ENCODE peak calls at places on chromosomes 6 and 20, in five cellular contexts. R, H, C, A and X are unnamed samples.
A peak's percentile ranks its signal among the peaks of the same experiment; 100 is the strongest.

GRCh38 chr6:41644297-41644879 is 6.1 kb downstream of the MDFI start:
- DNase-seq in R (no peak), C (no peak), H (no peak), A (no peak), X (no peak)

GRCh38 chr6:37155394-37156312 is 14.3 kb upstream of the PIM1 start:
- DNase-seq in C (no peak), A (no peak), R (peak; percentile 86), H (no peak), X (no peak)

GRCh38 chr20:47438464-47439381 is 63.0 kb upstream of the NCOA3 start:
- DNase-seq in H (no peak), A (no peak), R (peak; percentile 87), C (no peak), X (peak; percentile 67)

GRCh38 chr6:109491207-109491938 is 8.4 kb upstream of the ZBTB24 start:
- DNase-seq in A (peak; percentile 32), H (peak; percentile 68), R (no peak), C (no peak), X (no peak)

GRCh38 chr6:9380568-9380967 is 945.2 kb upstream of the SLC35B3 start:
- DNase-seq in R (no peak), H (no peak), A (no peak), C (no peak), X (no peak)

GRCh38 chr6:4491501-4492260 is 284.5 kb upstream of the CDYL start:
- DNase-seq in C (no peak), R (no peak), A (no peak), H (no peak), X (no peak)

GRCh38 chr20:21234816-21235215 is 68.3 kb upstream of the XRN2 start:
- DNase-seq in H (no peak), C (no peak), A (no peak), R (no peak), X (no peak)

GRCh38 chr20:61185841-61186601 is 66.0 kb upstream of the CDH4 start:
- DNase-seq in C (peak; percentile 19), H (no peak), R (no peak), A (no peak), X (no peak)

GRCh38 chr20:59123677-59124060 is 40.0 kb upstream of the ZNF831 start:
- DNase-seq in C (no peak), R (no peak), H (no peak), A (no peak), X (no peak)

GRCh38 chr6:133977983-133978895 is 25.2 kb downstream of the TBPL1 start:
- DNase-seq in A (no peak), C (peak; percentile 38), H (no peak), R (no peak), X (no peak)

GRCh38 chr6:52877786-52878185 is 31.7 kb downstream of the GSTA3 start:
- DNase-seq in A (no peak), H (no peak), R (no peak), C (no peak), X (no peak)

GRCh38 chr6:157049126-157049525 is 271.9 kb downstream of the ARID1B start:
- DNase-seq in A (no peak), R (no peak), H (no peak), C (no peak), X (no peak)

GRCh38 chr6:64589961-64590360 is 954.4 kb downstream of the PHF3 start:
- DNase-seq in A (no peak), C (no peak), H (no peak), R (no peak), X (no peak)

GRCh38 chr20:46690219-46691111 is 1.2 kb upstream of the TP53RK start:
- DNase-seq in C (no peak), R (no peak), H (no peak), A (no peak), X (no peak)

GRCh38 chr6:160254467-160255312 is 3.9 kb downstream of the SLC22A2 start:
- DNase-seq in C (peak; percentile 52), R (no peak), A (no peak), H (no peak), X (peak; percentile 69)

GRCh38 chr6:116561377-116562018 is 7.9 kb downstream of the CALHM4 start:
- DNase-seq in C (peak; percentile 80), A (peak; percentile 72), R (no peak), H (peak; percentile 75), X (peak; percentile 65)

GRCh38 chr6:20092071-20092566 is 120.2 kb downstream of the MBOAT1 start:
- DNase-seq in R (peak; percentile 2), A (peak; percentile 58), C (peak; percentile 10), H (peak; percentile 9), X (peak; percentile 17)

GRCh38 chr20:37032077-37032476 is 63.7 kb downstream of the RBL1 start:
- DNase-seq in A (no peak), R (no peak), H (no peak), C (no peak), X (no peak)
- H3K36me3 ChIP-seq in A (peaks cover 5% of the 10 kb centered on the region), R (peaks cover 3% of the 10 kb centered on the region), H (peaks cover 94% of the 10 kb centered on the region), C (no peaks in the 10 kb centered on the region), X (no peaks in the 10 kb centered on the region)

DNA sequence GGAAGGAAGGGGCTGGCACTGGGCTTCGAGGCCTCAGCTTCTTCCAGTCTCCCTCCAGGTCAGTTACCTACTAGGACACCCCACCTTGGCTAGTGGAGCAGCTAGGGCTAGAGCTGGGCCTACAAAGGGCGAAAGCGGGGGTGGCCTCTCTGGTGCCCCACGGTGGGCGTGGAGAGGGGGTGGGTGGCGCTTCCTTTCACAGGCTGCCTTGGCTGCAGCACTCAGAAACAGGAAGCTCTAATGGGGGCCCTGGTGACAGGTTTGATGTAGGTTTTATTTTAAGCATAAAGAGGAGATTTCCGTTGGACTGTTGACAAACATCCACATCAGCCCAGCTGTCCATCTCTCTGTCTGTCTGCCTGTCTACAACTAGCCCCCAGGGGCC is 13.4 kb downstream of the FAM110A start:
- DNase-seq in A (no peak), H (peak; percentile 57), R (peak; percentile 77), C (no peak), X (no peak)
- TF ChIP-seq CTCF in A (no peak), H (no peak), R (no peak), C (no peak), X (no peak)

GRCh38 chr6:170367241-170367640 is 60.7 kb downstream of the FAM120B start:
- DNase-seq in A (no peak), H (no peak), C (no peak), R (no peak), X (no peak)

GRCh38 chr6:170365581-170365980 is 59.0 kb downstream of the FAM120B start:
- DNase-seq in R (no peak), C (no peak), A (no peak), H (no peak), X (no peak)

GRCh38 chr6:170369439-170369838 is 62.9 kb downstream of the FAM120B start:
- DNase-seq in R (no peak), C (no peak), H (no peak), A (no peak), X (no peak)

GRCh38 chr6:170368544-170368943 is 62.0 kb downstream of the FAM120B start:
- DNase-seq in A (no peak), C (no peak), H (no peak), R (no peak), X (no peak)

DNA sequence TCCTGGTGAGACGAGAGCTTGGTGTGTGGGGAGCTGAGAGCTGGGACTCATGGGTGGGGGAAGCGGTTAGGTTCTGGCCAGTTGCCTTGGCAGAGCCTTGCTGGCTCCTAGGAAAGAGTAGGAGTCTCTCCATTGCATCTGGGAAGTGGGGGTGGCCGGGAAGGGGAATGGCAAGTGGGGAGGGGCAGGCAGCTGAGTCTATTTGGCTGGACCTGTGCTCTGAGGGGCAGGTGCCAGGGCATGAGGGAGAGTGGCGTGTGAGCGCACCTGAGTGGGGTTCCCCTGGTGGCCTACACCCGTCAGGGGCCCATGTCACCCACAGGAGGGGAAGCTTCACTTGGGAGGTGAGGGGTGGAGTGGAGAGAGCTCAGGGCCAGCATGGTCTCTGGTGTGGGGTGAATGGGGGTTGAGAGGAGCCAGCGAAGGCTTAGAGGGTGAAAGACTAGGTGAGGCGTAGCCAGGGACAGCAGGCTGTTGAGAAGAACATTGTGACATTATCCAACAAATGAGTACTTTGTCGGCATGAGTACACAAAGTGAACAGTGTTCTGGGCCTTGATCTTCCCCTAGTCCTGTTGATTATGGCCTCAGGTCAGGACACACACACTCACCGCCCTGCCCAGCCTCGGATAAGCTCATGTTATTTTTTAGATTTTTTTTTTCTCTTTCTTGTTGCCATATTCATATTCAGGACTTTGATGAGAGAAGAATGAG is 59.8 kb downstream of the FAM120B start:
- DNase-seq in R (no peak), C (no peak), H (no peak), A (no peak), X (no peak)
- H3K36me3 ChIP-seq in R (peaks cover 11% of the 10 kb centered on the region), C (no peaks in the 10 kb centered on the region), H (peaks cover 39% of the 10 kb centered on the region), A (no peaks in the 10 kb centered on the region), X (no peaks in the 10 kb centered on the region)

GRCh38 chr20:43695571-43695970 is 28.7 kb downstream of the MYBL2 start:
- DNase-seq in A (no peak), C (no peak), R (no peak), H (no peak), X (peak; percentile 13)

GRCh38 chr20:43694763-43695162 is 27.8 kb downstream of the MYBL2 start:
- DNase-seq in H (no peak), C (no peak), A (no peak), R (no peak), X (no peak)

GRCh38 chr20:43689165-43689564 is 22.3 kb downstream of the MYBL2 start:
- DNase-seq in A (no peak), R (no peak), C (no peak), H (no peak), X (no peak)

GRCh38 chr20:43690943-43691598 is 24.2 kb downstream of the MYBL2 start:
- DNase-seq in R (no peak), H (no peak), A (no peak), C (no peak), X (no peak)

DNA sequence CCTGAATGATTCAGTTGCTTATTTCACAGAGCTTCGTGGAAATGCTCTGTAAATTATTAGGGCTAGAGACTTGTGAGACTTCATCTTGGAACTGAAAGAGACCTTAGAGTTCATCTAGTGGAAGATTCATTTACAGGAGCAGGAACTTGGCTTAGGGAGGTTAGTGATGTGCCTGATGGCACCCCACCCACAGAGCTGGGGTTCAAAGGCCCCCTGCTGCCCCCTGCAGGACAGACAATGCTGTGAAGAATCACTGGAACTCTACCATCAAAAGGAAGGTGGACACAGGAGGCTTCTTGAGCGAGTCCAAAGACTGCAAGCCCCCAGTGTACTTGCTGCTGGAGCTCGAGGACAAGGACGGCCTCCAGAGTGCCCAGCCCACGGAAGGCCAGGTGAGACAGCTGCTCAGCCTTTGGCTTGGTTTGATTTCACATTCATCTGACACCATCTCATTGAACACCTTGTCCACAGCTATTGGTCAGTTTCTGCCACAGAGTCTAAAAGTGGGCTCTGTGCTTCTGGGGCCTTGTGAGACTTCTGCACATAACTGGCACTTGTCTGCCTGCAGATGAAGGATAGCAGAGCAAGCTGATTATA is 25.1 kb downstream of the MYBL2 start:
- DNase-seq in R (no peak), C (peak; percentile 39), A (peak; percentile 64), H (peak; percentile 65), X (peak; percentile 45)
- TF ChIP-seq CTCF in R (peak; percentile 81), C (peak; percentile 41), A (peak; percentile 75), H (peak; percentile 74), X (peak; percentile 85)

GRCh38 chr20:50891138-50891537 is 40.1 kb downstream of the ADNP start:
- DNase-seq in C (no peak), R (no peak), A (no peak), H (no peak), X (no peak)
- H3K36me3 ChIP-seq in C (no peaks in the 10 kb centered on the region), R (peaks cover 21% of the 10 kb centered on the region), A (peaks cover 53% of the 10 kb centered on the region), H (peaks cover 84% of the 10 kb centered on the region), X (peaks cover 57% of the 10 kb centered on the region)

DNA sequence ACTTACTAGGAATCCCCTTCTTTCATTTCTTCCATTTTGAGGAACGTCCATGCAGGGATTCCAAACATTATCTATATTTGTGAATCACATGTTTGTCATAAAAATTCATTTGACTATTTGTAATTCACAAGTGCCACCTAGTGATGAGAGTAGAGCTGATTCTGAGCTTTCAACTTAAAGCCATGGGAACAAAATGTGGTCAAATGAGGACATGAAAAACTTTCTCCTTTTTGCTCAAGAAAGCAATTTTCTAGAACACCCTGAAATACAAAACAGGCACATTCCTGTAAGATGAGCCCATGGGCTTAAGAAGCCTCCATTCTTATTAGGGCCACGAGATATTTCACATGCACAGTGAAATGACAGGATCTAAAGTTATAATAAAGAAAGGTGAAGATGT is 12.3 kb downstream of the MAP3K7 start:
- DNase-seq in R (no peak), H (no peak), C (no peak), A (no peak), X (no peak)
- TF ChIP-seq CTCF in R (peak; percentile 10), H (peak; percentile 43), C (no peak), A (peak; percentile 14), X (no peak)